ENCODE peak calls at places on chromosomes 13 and 19, in seven cellular contexts. X is activated CD8-positive, alpha-beta T cell treated with anti-CD3 and anti-CD28 coated beads for 36 hours; L is H54; F is stimulated activated naive CD4-positive, alpha-beta T cell; B is T-helper 22 cell; K is ascending aorta; S is mucosa of descending colon. T is an unnamed sample.

GRCh38 chr13:106291006-106291405 is 244.5 kb downstream of the EFNB2 start:
- DNase-seq in S (no peak), F (no peak), B (no peak), L (no peak), X (no peak), K (no peak), T (no peak)

GRCh38 chr13:30608364-30608763 is 9.4 kb upstream of the USPL1 start:
- DNase-seq in F (no peak), L (no peak), K (no peak), S (no peak), B (no peak), X (no peak), T (no peak)

GRCh38 chr19:46926201-46927071 is 65.6 kb downstream of the ARHGAP35 start:
- DNase-seq in K (peak; percentile 30), S (no peak), F (no peak), L (no peak), X (no peak), B (no peak), T (no peak)

GRCh38 chr13:59478908-59479307 is 684.8 kb downstream of the DIAPH3 start:
- DNase-seq in K (no peak), B (no peak), X (no peak), L (no peak), F (no peak), S (no peak), T (no peak)

GRCh38 chr19:12636631-12637030 is 25.9 kb downstream of the ZNF791 start:
- DNase-seq in F (no peak), S (no peak), L (no peak), B (no peak), K (no peak), X (no peak), T (no peak)

GRCh38 chr19:10286803-10287737 is at the start of gene ICAM4:
- DNase-seq in K (no peak), S (peak; percentile 62), L (no peak), F (peak; percentile 22), X (peak; percentile 71), B (no peak), T (no peak)

GRCh38 chr13:50365683-50366391 is 350.6 kb downstream of the KCNRG start:
- DNase-seq in F (peak; percentile 8), K (no peak), B (no peak), S (no peak), X (peak; percentile 79), L (no peak), T (no peak)

GRCh38 chr19:10568444-10568825 is 344 bp downstream of the CDKN2D start:
- DNase-seq in L (no peak), B (no peak), F (no peak), X (peak; percentile 81), K (no peak), S (peak; percentile 80), T (no peak)

GRCh38 chr13:34913040-34913439 is 29.0 kb upstream of the NBEA start:
- DNase-seq in L (peak; percentile 0), F (no peak), B (no peak), K (no peak), S (no peak), X (no peak), T (no peak)

GRCh38 chr19:55479045-55479444 is 2.6 kb downstream of the ZNF628 start:
- DNase-seq in X (no peak), F (no peak), B (no peak), S (no peak), K (no peak), L (no peak), T (no peak)

GRCh38 chr13:101554420-101555125 is 102.1 kb downstream of the ITGBL1 start:
- DNase-seq in S (no peak), L (no peak), X (no peak), K (no peak), B (no peak), F (no peak), T (no peak)

GRCh38 chr13:42525035-42525504 is 48.9 kb upstream of the TNFSF11 start:
- DNase-seq in L (no peak), K (no peak), F (no peak), S (no peak), B (no peak), X (no peak), T (no peak)

GRCh38 chr13:93477238-93477637 is 250.6 kb downstream of the GPC6 start:
- DNase-seq in X (no peak), S (no peak), B (no peak), K (no peak), F (no peak), L (no peak), T (no peak)

GRCh38 chr13:50910483-50910805 is 853 bp downstream of the RNASEH2B start:
- DNase-seq in X (no peak), K (no peak), B (no peak), F (no peak), L (peak; percentile 10), S (no peak), T (no peak)

GRCh38 chr19:33630880-33631627 is 9.3 kb downstream of the CHST8 start:
- DNase-seq in B (no peak), F (no peak), K (no peak), L (no peak), X (no peak), S (no peak), T (no peak)

GRCh38 chr13:104385409-104385808 is 1319.2 kb upstream of the SLC10A2 start:
- DNase-seq in S (no peak), B (no peak), L (no peak), X (no peak), F (no peak), K (no peak), T (no peak)

GRCh38 chr13:98214707-98215106 is 37.6 kb upstream of the RNF113B start:
- DNase-seq in B (no peak), L (no peak), F (no peak), S (no peak), K (no peak), X (no peak), T (no peak)

GRCh38 chr19:3184847-3185481 is 766 bp upstream of the NCLN start:
- DNase-seq in F (no peak), K (no peak), S (no peak), L (peak; percentile 84), B (peak; percentile 63), X (peak; percentile 89), T (peak; percentile 68)

GRCh38 chr13:113968463-113969310 is 5.2 kb downstream of the C13orf46 start:
- DNase-seq in F (no peak), B (no peak), K (no peak), X (no peak), S (peak; percentile 21), L (no peak), T (no peak)

GRCh38 chr13:54536112-54536511 is 1507.5 kb downstream of the OLFM4 start:
- DNase-seq in K (no peak), L (no peak), S (no peak), B (no peak), X (no peak), F (no peak), T (no peak)

GRCh38 chr13:79194727-79195126 is 211.3 kb downstream of the RBM26 start:
- DNase-seq in F (no peak), B (no peak), S (no peak), K (no peak), X (no peak), L (no peak), T (no peak)